ENCODE peak calls at places on chromosome 10, in eight cellular contexts. N is BE2C, K is lower lobe of right lung, R is mesenchymal stem cell, E is OCI-LY7, D is body of pancreas, W is Karpas-422, G is tibial artery. C is an unnamed sample.

GRCh38 chr10:126021833-126022500 is 125.6 kb downstream of the FANK1 start:
- DNase-seq in N (no peak), K (no peak), R (no peak), E (no peak), D (peak; percentile 22), W (no peak), G (no peak), C (no peak)

GRCh38 chr10:36681751-36682633 is 443.4 kb upstream of the ANKRD30A start:
- DNase-seq in N (no peak), K (no peak), R (peak; percentile 65), E (no peak), D (no peak), W (no peak), G (no peak), C (no peak)

GRCh38 chr10:44463511-44464121 is 78.7 kb upstream of the CXCL12 start:
- DNase-seq in N (no peak), K (no peak), R (no peak), E (no peak), D (no peak), W (no peak), G (no peak), C (no peak)

GRCh38 chr10:22442063-22442462 is 96.8 kb downstream of the SPAG6 start:
- DNase-seq in N (peak; percentile 84), K (no peak), R (no peak), E (no peak), D (no peak), W (no peak), G (no peak), C (no peak)

GRCh38 chr10:29181936-29182335 is 106.9 kb upstream of the LYZL1 start:
- DNase-seq in N (no peak), K (no peak), R (no peak), E (no peak), D (no peak), W (no peak), G (no peak), C (no peak)

GRCh38 chr10:132735341-132735775 is 50.6 kb downstream of the NKX6-2 start:
- DNase-seq in N (no peak), K (no peak), R (no peak), E (no peak), D (no peak), W (no peak), G (no peak), C (no peak)

GRCh38 chr10:80945267-80945880 is 407.7 kb downstream of the SH2D4B start:
- DNase-seq in N (no peak), K (no peak), R (peak; percentile 27), E (no peak), D (no peak), W (peak; percentile 41), G (no peak), C (no peak)

GRCh38 chr10:47181057-47181849 is 118.7 kb upstream of the GDF10 start:
- DNase-seq in N (no peak), K (no peak), R (no peak), E (no peak), D (no peak), W (no peak), G (no peak), C (no peak)

GRCh38 chr10:34392641-34393170 is 422.4 kb downstream of the PARD3 start:
- DNase-seq in N (no peak), K (no peak), R (peak; percentile 26), E (no peak), D (no peak), W (no peak), G (no peak), C (no peak)

GRCh38 chr10:50309342-50309741 is 58.0 kb upstream of the ASAH2 start:
- DNase-seq in N (no peak), K (no peak), R (no peak), E (no peak), D (no peak), W (no peak), G (no peak), C (no peak)

GRCh38 chr10:84654671-84655070 is 326.3 kb downstream of the CCSER2 start:
- DNase-seq in N (no peak), K (no peak), R (no peak), E (peak; percentile 90), D (no peak), W (peak; percentile 41), G (no peak), C (no peak)

GRCh38 chr10:97222346-97222961 is 36.7 kb upstream of the SLIT1 start:
- DNase-seq in N (peak; percentile 41), K (no peak), R (peak; percentile 11), E (no peak), D (peak; percentile 19), W (no peak), G (no peak), C (peak; percentile 74)

GRCh38 chr10:78134919-78135318 is 101.3 kb downstream of the RPS24 start:
- DNase-seq in N (peak; percentile 22), K (no peak), R (no peak), E (no peak), D (no peak), W (no peak), G (no peak), C (no peak)

GRCh38 chr10:34252111-34252510 is 563.0 kb downstream of the PARD3 start:
- DNase-seq in N (no peak), K (no peak), R (no peak), E (no peak), D (peak; percentile 22), W (no peak), G (no peak), C (peak; percentile 70)

GRCh38 chr10:114758331-114758730 is 63.2 kb upstream of the FHIP2A start:
- DNase-seq in N (no peak), K (no peak), R (no peak), E (no peak), D (no peak), W (no peak), G (no peak), C (no peak)

GRCh38 chr10:59360605-59361515 is 1.5 kb downstream of the FAM13C start:
- DNase-seq in N (no peak), K (no peak), R (no peak), E (no peak), D (no peak), W (no peak), G (no peak), C (peak; percentile 45)

GRCh38 chr10:93991596-93992284 is 2.0 kb upstream of the PLCE1 start:
- DNase-seq in N (peak; percentile 7), K (no peak), R (peak; percentile 83), E (no peak), D (peak; percentile 66), W (no peak), G (peak; percentile 78), C (no peak)

DNA sequence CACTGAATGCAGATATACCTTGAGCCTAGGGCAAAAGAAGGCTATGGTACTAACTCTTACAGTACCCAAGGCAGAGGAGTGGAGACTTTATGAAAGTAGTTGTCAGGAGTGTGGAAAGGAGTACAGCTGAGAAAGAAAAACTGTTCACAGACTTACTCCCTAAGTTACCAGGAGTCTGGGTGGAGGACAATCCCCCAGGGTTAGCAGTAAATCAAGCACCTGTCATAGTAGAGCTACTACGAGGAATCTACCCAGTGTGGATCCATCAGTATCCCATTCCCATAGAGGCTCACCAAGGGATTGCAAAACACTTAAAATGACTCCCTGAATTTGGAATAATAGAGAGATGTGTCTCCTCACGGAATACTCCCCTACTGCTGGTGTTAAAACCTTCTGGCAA is 10.1 kb upstream of the ZNF33B start:
- DNase-seq in N (no peak), K (no peak), R (no peak), E (no peak), D (no peak), W (no peak), G (no peak), C (no peak)
- H3K9me3 ChIP-seq in N (no peaks in the 10 kb centered on the region), K (no peaks in the 10 kb centered on the region), R (no peaks in the 10 kb centered on the region), E (no peaks in the 10 kb centered on the region), D (no peaks in the 10 kb centered on the region), W (no peaks in the 10 kb centered on the region), G (no peaks in the 10 kb centered on the region), C (no peaks in the 10 kb centered on the region)

DNA sequence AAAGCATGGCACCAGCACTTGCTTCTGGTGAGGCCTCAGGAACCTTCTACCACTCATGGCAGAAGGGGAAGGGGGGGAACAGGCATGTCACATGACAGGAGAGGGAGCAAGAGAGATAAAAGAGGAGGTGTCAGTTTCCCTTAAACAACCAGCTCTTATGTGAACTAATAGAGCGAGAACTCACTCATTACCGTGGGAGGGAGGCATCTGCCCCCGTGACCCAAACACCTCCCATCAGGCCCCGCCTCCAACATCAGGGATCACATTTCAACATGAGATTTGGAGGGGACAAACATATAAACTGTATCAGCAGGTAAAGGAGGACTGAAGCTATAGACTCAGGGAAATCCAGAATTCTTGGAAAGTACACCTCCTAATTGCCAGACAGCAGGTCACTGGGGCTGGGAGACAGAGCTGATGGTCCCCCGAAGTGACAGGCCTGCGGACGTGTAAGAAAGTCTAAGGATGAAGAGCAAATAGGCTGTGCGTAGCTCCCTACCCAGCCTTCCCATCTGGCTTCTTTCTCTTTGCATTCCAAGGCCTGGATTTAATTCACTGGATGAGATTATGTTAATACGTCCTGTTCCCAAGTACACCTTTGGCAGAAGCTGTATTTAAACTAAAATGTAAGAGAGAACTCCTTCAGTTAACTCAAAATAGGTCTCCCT is 186.7 kb upstream of the LYZL2 start:
- DNase-seq in N (no peak), K (no peak), R (no peak), E (no peak), D (no peak), W (no peak), G (peak; percentile 41), C (no peak)
- H3K4me1 ChIP-seq in N (no peaks in the 10 kb centered on the region), K (peaks cover 40% of the 10 kb centered on the region), R (peaks cover 38% of the 10 kb centered on the region), E (no peaks in the 10 kb centered on the region), D (peaks cover 5% of the 10 kb centered on the region), W (no peaks in the 10 kb centered on the region), G (peaks cover 10% of the 10 kb centered on the region), C (peaks cover 18% of the 10 kb centered on the region)

GRCh38 chr10:131089861-131090260 is 221.7 kb downstream of the TCERG1L start:
- DNase-seq in N (no peak), K (no peak), R (no peak), E (no peak), D (no peak), W (no peak), G (no peak), C (no peak)
- H3K9me3 ChIP-seq in N (no peaks in the 10 kb centered on the region), K (no peaks in the 10 kb centered on the region), R (no peaks in the 10 kb centered on the region), E (no peaks in the 10 kb centered on the region), D (no peaks in the 10 kb centered on the region), W (no peaks in the 10 kb centered on the region), G (no peaks in the 10 kb centered on the region), C (no peaks in the 10 kb centered on the region)

GRCh38 chr10:128062331-128062730 is 63.9 kb downstream of the MKI67 start:
- DNase-seq in N (peak; percentile 31), K (no peak), R (peak; percentile 21), E (peak; percentile 39), D (no peak), W (peak; percentile 79), G (peak; percentile 61), C (peak; percentile 19)
- H3K4me1 ChIP-seq in N (no peaks in the 10 kb centered on the region), K (peaks cover 42% of the 10 kb centered on the region), R (peaks cover 26% of the 10 kb centered on the region), E (peaks cover 57% of the 10 kb centered on the region), D (no peaks in the 10 kb centered on the region), W (peaks cover 79% of the 10 kb centered on the region), G (no peaks in the 10 kb centered on the region), C (peaks cover 31% of the 10 kb centered on the region)

DNA sequence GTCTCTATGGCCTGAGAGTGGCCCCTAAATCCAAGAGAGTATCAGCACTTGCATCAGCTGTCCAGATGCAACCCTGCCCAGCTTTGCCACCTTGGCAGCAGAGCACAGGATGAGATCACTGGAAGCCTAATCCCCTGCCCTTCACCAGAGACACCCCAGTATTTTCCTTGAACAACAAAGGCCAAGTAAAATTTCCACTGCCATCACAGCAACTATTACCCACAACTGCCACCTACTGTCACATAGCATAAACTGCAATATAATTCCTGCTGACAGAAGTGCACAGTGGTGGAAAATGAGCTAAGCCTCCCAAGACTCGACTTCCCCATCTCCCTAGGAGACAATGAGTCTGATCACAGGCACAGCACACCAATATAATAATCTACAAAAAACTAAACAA is 462.8 kb upstream of the ZWINT start:
- DNase-seq in N (no peak), K (no peak), R (peak; percentile 3), E (peak; percentile 64), D (no peak), W (peak; percentile 56), G (no peak), C (no peak)
- H3K9me3 ChIP-seq in N (no peaks in the 10 kb centered on the region), K (peaks cover 4% of the 10 kb centered on the region), R (peaks cover 35% of the 10 kb centered on the region), E (peaks cover 49% of the 10 kb centered on the region), D (no peaks in the 10 kb centered on the region), W (peaks cover 12% of the 10 kb centered on the region), G (no peaks in the 10 kb centered on the region), C (no peaks in the 10 kb centered on the region)